ENCODE peak calls at places on chromosomes 5 and 9, in eight cellular contexts. E, V, J, K, L, H, R and F are unnamed samples.

GRCh38 chr9:121369595-121370265 is at the start of gene STOM:
- DNase-seq in E (peak; percentile 87), V (peak; percentile 23), J (peak; percentile 95), K (peak; percentile 94), L (peak; percentile 86), H (peak; percentile 80), R (peak; percentile 56), F (peak; percentile 92)

GRCh38 chr9:110255417-110256141 is 728 bp downstream of the TXN start:
- DNase-seq in E (peak; percentile 51), V (peak; percentile 50), J (peak; percentile 64), K (peak; percentile 62), L (peak; percentile 80), H (peak; percentile 56), R (peak; percentile 49), F (peak; percentile 48)

GRCh38 chr9:124660341-124660801 is 110.7 kb downstream of the NR6A1 start:
- DNase-seq in E (no peak), V (peak; percentile 83), J (peak; percentile 57), K (peak; percentile 77), L (peak; percentile 38), H (peak; percentile 74), R (peak; percentile 62), F (peak; percentile 70)

GRCh38 chr9:97406620-97407177 is 5.2 kb upstream of the TDRD7 start:
- DNase-seq in E (no peak), V (peak; percentile 91), J (no peak), K (no peak), L (no peak), H (no peak), R (no peak), F (no peak)

GRCh38 chr9:94725293-94725692 is 1.2 kb upstream of the AOPEP start:
- DNase-seq in E (no peak), V (no peak), J (no peak), K (no peak), L (no peak), H (no peak), R (no peak), F (no peak)

GRCh38 chr9:28887188-28887884 is 1314.1 kb upstream of the C9orf72 start:
- DNase-seq in E (no peak), V (no peak), J (no peak), K (no peak), L (no peak), H (no peak), R (no peak), F (no peak)

GRCh38 chr5:115946655-115947054 is 15.6 kb upstream of the LVRN start:
- DNase-seq in E (no peak), V (no peak), J (no peak), K (peak; percentile 30), L (no peak), H (peak; percentile 62), R (no peak), F (peak; percentile 38)

GRCh38 chr9:115540091-115540490 is 422.1 kb upstream of the TNC start:
- DNase-seq in E (no peak), V (no peak), J (no peak), K (peak; percentile 30), L (no peak), H (peak; percentile 37), R (no peak), F (peak; percentile 2)

GRCh38 chr5:31987985-31988710 is 186.0 kb downstream of the GOLPH3 start:
- DNase-seq in E (peak; percentile 91), V (no peak), J (peak; percentile 86), K (peak; percentile 99), L (no peak), H (peak; percentile 88), R (peak; percentile 95), F (peak; percentile 90)

GRCh38 chr5:178551059-178551458 is 39.1 kb downstream of the COL23A1 start:
- DNase-seq in E (no peak), V (no peak), J (peak; percentile 44), K (peak; percentile 7), L (no peak), H (peak; percentile 62), R (peak; percentile 46), F (peak; percentile 39)

GRCh38 chr9:118058227-118058626 is 354.0 kb downstream of the TLR4 start:
- DNase-seq in E (no peak), V (no peak), J (no peak), K (no peak), L (no peak), H (no peak), R (no peak), F (no peak)

GRCh38 chr5:6435356-6435755 is 13.3 kb upstream of the UBE2QL1 start:
- DNase-seq in E (no peak), V (peak; percentile 53), J (peak; percentile 22), K (no peak), L (no peak), H (peak; percentile 39), R (peak; percentile 12), F (peak; percentile 3)